ENCODE peak calls at places on chromosomes 3 and 15, in ten cellular contexts. V is psoas muscle; W is natural killer cell treated with Interleukin-12 subunit alpha and Interleukin-12 subunit beta and Interleukin-15 and Interleukin-18, amount 100 ng/mL, for 72 hours; B is DMS 273 treated with DMSO at 0.1 percent for 48 hours; H is NCI-H2081; Y is kidney epithelial cell; J is GM20000; S is neuronal stem cell; L is cardiac muscle cell; Q is DMS153. N is an unnamed sample.

GRCh38 chr3:151875759-151876158 is 2.3 kb downstream of the SUCNR1 start:
- DNase-seq in W (no peak), S (no peak), V (no peak), L (no peak), B (no peak), Y (peak), H (no peak), Q (no peak), J (peak), N (no peak)

GRCh38 chr15:95327661-95328060 is 1002.8 kb upstream of the NR2F2 start:
- DNase-seq in W (no peak), V (no peak), B (no peak), S (no peak), Y (no peak), H (no peak), L (no peak), J (no peak), Q (no peak), N (no peak)

GRCh38 chr3:100225883-100226282 is 34.9 kb upstream of the TBC1D23 start:
- DNase-seq in L (no peak), V (no peak), H (no peak), W (no peak), S (no peak), J (no peak), Q (no peak), Y (no peak), B (no peak), N (no peak)

GRCh38 chr3:32384938-32385337 is 6.7 kb upstream of the CMTM7 start:
- DNase-seq in V (no peak), Y (peak), J (no peak), H (no peak), Q (no peak), B (no peak), W (no peak), S (peak), L (no peak), N (peak)

GRCh38 chr3:124207873-124208473 is 216.0 kb upstream of the ROPN1 start:
- DNase-seq in S (no peak), Q (no peak), H (no peak), J (peak), V (no peak), L (no peak), B (no peak), W (no peak), Y (no peak), N (no peak)

GRCh38 chr15:73596214-73596613 is 37.0 kb downstream of the NPTN start:
- DNase-seq in Y (no peak), V (no peak), L (no peak), W (no peak), Q (no peak), B (no peak), J (no peak), H (no peak), S (no peak), N (no peak)

GRCh38 chr3:80855482-80855881 is 906.0 kb downstream of the GBE1 start:
- DNase-seq in H (no peak), Q (no peak), L (no peak), J (no peak), W (no peak), B (no peak), V (no peak), S (no peak), Y (no peak), N (no peak)

GRCh38 chr3:71026634-71027578 is 556.6 kb downstream of the FOXP1 start:
- DNase-seq in Q (peak), Y (no peak), W (no peak), H (no peak), J (no peak), V (no peak), S (no peak), L (no peak), B (no peak), N (no peak)

GRCh38 chr15:81297147-81297572 is 26.8 kb downstream of the STARD5 start:
- DNase-seq in Q (no peak), S (no peak), B (no peak), J (no peak), Y (peak), V (no peak), L (no peak), W (peak), H (no peak), N (no peak)

GRCh38 chr3:128282392-128283196 is 129.3 kb downstream of the EEFSEC start:
- DNase-seq in S (no peak), B (no peak), V (peak), H (no peak), Y (no peak), Q (no peak), J (no peak), L (no peak), W (no peak), N (peak)

GRCh38 chr3:160678447-160678846 is 1.5 kb downstream of the ARL14 start:
- DNase-seq in V (no peak), W (no peak), J (no peak), B (no peak), H (no peak), S (no peak), Y (no peak), Q (no peak), L (no peak), N (no peak)

GRCh38 chr15:29920515-29920914 is 98.2 kb upstream of the TJP1 start:
- DNase-seq in H (no peak), S (no peak), B (no peak), L (no peak), J (no peak), W (no peak), Y (peak), Q (no peak), V (no peak), N (no peak)

GRCh38 chr15:99956022-99956775 is 223.0 kb upstream of the LYSMD4 start:
- DNase-seq in H (no peak), S (no peak), V (no peak), L (no peak), Q (no peak), J (no peak), W (no peak), Y (no peak), B (no peak), N (peak)

GRCh38 chr3:37779289-37780152 is 82.2 kb upstream of the CTDSPL start:
- DNase-seq in W (no peak), J (peak), Y (peak), H (peak), B (peak), L (peak), V (no peak), Q (peak), S (peak), N (peak)

GRCh38 chr3:188197388-188197847 is 43.5 kb downstream of the LPP start:
- DNase-seq in B (no peak), L (peak), J (peak), Y (no peak), S (no peak), H (no peak), W (no peak), Q (peak), V (no peak), N (peak)

GRCh38 chr3:66200147-66200546 is 20.7 kb upstream of the SLC25A26 start:
- DNase-seq in L (no peak), H (no peak), Q (no peak), V (no peak), B (no peak), S (no peak), Y (no peak), J (no peak), W (no peak), N (no peak)

GRCh38 chr3:52240886-52241244 is 1.9 kb upstream of the TWF2 start:
- DNase-seq in Q (no peak), H (no peak), W (no peak), Y (no peak), S (no peak), B (no peak), V (no peak), J (no peak), L (no peak), N (no peak)

GRCh38 chr15:91625506-91625905 is 228.0 kb upstream of the SLCO3A1 start:
- DNase-seq in Q (no peak), L (peak), V (no peak), Y (peak), S (peak), B (no peak), W (no peak), H (no peak), J (no peak), N (no peak)

GRCh38 chr3:30551266-30551665 is 55.1 kb upstream of the TGFBR2 start:
- DNase-seq in Y (no peak), V (no peak), B (no peak), Q (no peak), L (no peak), W (no peak), J (no peak), S (no peak), H (no peak), N (no peak)

GRCh38 chr3:172787746-172788145 is 37.2 kb downstream of the ECT2 start:
- DNase-seq in Y (peak), B (no peak), V (no peak), W (no peak), H (no peak), S (no peak), J (no peak), L (no peak), Q (no peak), N (no peak)